ENCODE peak calls at places on chromosomes 2 and 18, in five cellular contexts. F, Z, I, N and Q are unnamed samples.
A peak's percentile ranks its signal among the peaks of the same experiment; 100 is the strongest.

GRCh38 chr2:15942711-15943345 is 2.5 kb downstream of the MYCN start:
- DNase-seq in F (no peak), Z (no peak), I (no peak), N (no peak), Q (no peak)

GRCh38 chr2:219042750-219043149 is 1.4 kb upstream of the CFAP65 start:
- DNase-seq in F (no peak), Z (no peak), I (no peak), N (no peak), Q (no peak)

GRCh38 chr2:238379096-238379810 is 47.5 kb upstream of the ASB1 start:
- DNase-seq in F (no peak), Z (no peak), I (peak; percentile 84), N (no peak), Q (no peak)

GRCh38 chr2:39107156-39107555 is 13.7 kb downstream of the SOS1 start:
- DNase-seq in F (no peak), Z (no peak), I (peak; percentile 19), N (no peak), Q (no peak)

GRCh38 chr2:223771480-223771879 is 65.9 kb downstream of the AP1S3 start:
- DNase-seq in F (no peak), Z (no peak), I (no peak), N (no peak), Q (no peak)

GRCh38 chr2:23327897-23328296 is 57.1 kb upstream of the KLHL29 start:
- DNase-seq in F (no peak), Z (no peak), I (no peak), N (no peak), Q (no peak)

GRCh38 chr2:124261456-124261855 is 236.4 kb downstream of the CNTNAP5 start:
- DNase-seq in F (no peak), Z (no peak), I (no peak), N (no peak), Q (no peak)

GRCh38 chr18:38633333-38633732 is 1067.7 kb upstream of the CELF4 start:
- DNase-seq in F (no peak), Z (no peak), I (no peak), N (no peak), Q (no peak)

GRCh38 chr2:213932-214693 is 49.7 kb downstream of the SH3YL1 start:
- DNase-seq in F (no peak), Z (peak; percentile 86), I (no peak), N (no peak), Q (no peak)

GRCh38 chr2:151918308-151918707 is 90.1 kb upstream of the ARL5A start:
- DNase-seq in F (no peak), Z (no peak), I (no peak), N (no peak), Q (no peak)

GRCh38 chr2:128626758-128627515 is 308.3 kb upstream of the HS6ST1 start:
- DNase-seq in F (no peak), Z (peak; percentile 23), I (no peak), N (no peak), Q (no peak)

GRCh38 chr2:164662066-164662465 is 40.8 kb upstream of the GRB14 start:
- DNase-seq in F (no peak), Z (no peak), I (no peak), N (no peak), Q (no peak)

GRCh38 chr2:180717588-180717987 is 262.8 kb upstream of the UBE2E3 start:
- DNase-seq in F (no peak), Z (no peak), I (no peak), N (no peak), Q (no peak)

GRCh38 chr2:111191877-111192276 is 71.2 kb downstream of the BCL2L11 start:
- DNase-seq in F (no peak), Z (no peak), I (no peak), N (no peak), Q (no peak)

GRCh38 chr18:76374330-76375281 is 120.4 kb downstream of the ZNF516 start:
- DNase-seq in F (no peak), Z (no peak), I (no peak), N (no peak), Q (no peak)

GRCh38 chr2:33435518-33435917 is 40.9 kb upstream of the RASGRP3 start:
- DNase-seq in F (no peak), Z (no peak), I (no peak), N (no peak), Q (no peak)

GRCh38 chr2:46794693-46795317 is 120.8 kb downstream of the MCFD2 start:
- DNase-seq in F (no peak), Z (no peak), I (peak; percentile 84), N (no peak), Q (no peak)

GRCh38 chr2:36277876-36278523 is 77.6 kb upstream of the CRIM1 start:
- DNase-seq in F (no peak), Z (no peak), I (peak; percentile 77), N (no peak), Q (no peak)

GRCh38 chr2:239157766-239158165 is 243.1 kb downstream of the HDAC4 start:
- DNase-seq in F (no peak), Z (peak; percentile 49), I (peak; percentile 44), N (peak; percentile 35), Q (no peak)

GRCh38 chr2:227462463-227462951 is 9.4 kb upstream of the AGFG1 start:
- DNase-seq in F (no peak), Z (no peak), I (no peak), N (no peak), Q (no peak)

GRCh38 chr2:1802469-1803216 is 58.3 kb upstream of the PXDN start:
- DNase-seq in F (no peak), Z (no peak), I (no peak), N (no peak), Q (no peak)

GRCh38 chr18:10252952-10253680 is 201.3 kb upstream of the APCDD1 start:
- DNase-seq in F (no peak), Z (no peak), I (no peak), N (no peak), Q (no peak)

GRCh38 chr2:72533767-72534166 is 292.1 kb downstream of the EXOC6B start:
- DNase-seq in F (peak; percentile 32), Z (no peak), I (peak; percentile 62), N (no peak), Q (peak; percentile 10)

GRCh38 chr2:200593905-200594304 is 8.1 kb downstream of the AOX1 start:
- DNase-seq in F (no peak), Z (no peak), I (no peak), N (no peak), Q (no peak)

GRCh38 chr2:7269244-7269643 is 352.0 kb downstream of the RNF144A start:
- DNase-seq in F (no peak), Z (no peak), I (no peak), N (no peak), Q (no peak)

DNA sequence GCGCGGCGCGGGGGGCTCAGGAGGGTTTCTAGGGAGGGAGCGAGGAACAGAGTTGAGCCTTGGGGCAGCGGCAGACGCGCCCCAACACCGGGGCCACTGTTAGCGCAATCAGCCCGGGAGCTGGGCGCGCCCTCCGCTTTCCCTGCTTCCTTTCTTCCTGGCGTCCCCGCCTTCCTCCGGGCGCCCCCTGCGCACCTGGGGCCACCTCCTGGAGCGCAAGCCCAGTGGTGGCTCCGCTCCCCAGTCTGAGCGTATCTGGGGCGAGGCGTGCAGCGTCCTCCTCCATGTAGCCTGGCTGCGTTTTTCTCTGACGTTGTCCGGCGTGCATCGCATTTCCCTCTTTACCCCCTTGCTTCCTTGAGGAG is 5.2 kb downstream of the PROC start:
- DNase-seq in F (no peak), Z (no peak), I (peak; percentile 64), N (no peak), Q (no peak)
- H3K4me3 ChIP-seq in F (peak overlapping the region; percentile 29), Z (peak overlapping the region; percentile 5), I (peak overlapping the region; percentile 50), N (peak overlapping the region; percentile 64), Q (peak overlapping the region; percentile 45)

GRCh38 chr18:79396431-79397287 is 929 bp downstream of the NFATC1 start:
- DNase-seq in F (peak; percentile 30), Z (peak; percentile 60), I (peak; percentile 21), N (no peak), Q (no peak)

GRCh38 chr18:79394438-79395307 is 1.1 kb upstream of the NFATC1 start:
- DNase-seq in F (peak; percentile 23), Z (peak; percentile 56), I (no peak), N (no peak), Q (no peak)

GRCh38 chr18:79397288-79397829 is 1.6 kb downstream of the NFATC1 start:
- DNase-seq in F (no peak), Z (peak; percentile 34), I (no peak), N (no peak), Q (no peak)

GRCh38 chr18:79395308-79395640 is 456 bp upstream of the NFATC1 start:
- DNase-seq in F (no peak), Z (no peak), I (no peak), N (no peak), Q (no peak)

DNA sequence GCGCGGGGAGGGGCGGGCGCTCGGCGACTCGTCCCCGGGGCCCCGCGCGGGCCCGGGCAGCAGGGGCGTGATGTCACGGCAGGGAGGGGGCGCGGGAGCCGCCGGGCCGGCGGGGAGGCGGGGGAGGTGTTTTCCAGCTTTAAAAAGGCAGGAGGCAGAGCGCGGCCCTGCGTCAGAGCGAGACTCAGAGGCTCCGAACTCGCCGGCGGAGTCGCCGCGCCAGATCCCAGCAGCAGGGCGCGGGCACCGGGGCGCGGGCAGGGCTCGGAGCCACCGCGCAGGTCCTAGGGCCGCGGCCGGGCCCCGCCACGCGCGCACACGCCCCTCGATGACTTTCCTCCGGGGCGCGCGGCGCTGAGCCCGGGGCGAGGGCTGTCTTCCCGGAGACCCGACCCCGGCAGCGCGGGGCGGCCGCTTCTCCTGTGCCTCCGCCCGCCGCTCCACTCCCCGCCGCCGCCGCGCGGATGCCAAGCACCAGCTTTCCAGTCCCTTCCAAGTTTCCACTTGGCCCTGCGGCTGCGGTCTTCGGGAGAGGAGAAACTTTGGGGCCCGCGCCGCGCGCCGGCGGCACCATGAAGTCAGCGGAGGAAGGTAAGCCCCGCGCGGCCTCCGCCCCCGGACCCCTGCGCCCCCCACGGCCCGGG is at the start of gene NFATC1:
- DNase-seq in F (peak; percentile 42), Z (peak; percentile 60), I (peak; percentile 36), N (peak; percentile 31), Q (peak; percentile 22)
- H3K4me3 ChIP-seq in F (peak within 1 kb of the TSS; percentile 44), Z (peak within 1 kb of the TSS; percentile 39), I (peak within 1 kb of the TSS; percentile 28), N (peak within 1 kb of the TSS; percentile 52), Q (peak within 1 kb of the TSS; percentile 45)

GRCh38 chr2:104702026-104702425 is 151.9 kb upstream of the POU3F3 start:
- DNase-seq in F (no peak), Z (no peak), I (no peak), N (no peak), Q (no peak)
- H3K4me3 ChIP-seq in F (no peak overlapping the region), Z (no peak overlapping the region), I (no peak overlapping the region), N (no peak overlapping the region), Q (no peak overlapping the region)

GRCh38 chr2:48282281-48282680 is 247.7 kb upstream of the STON1 start:
- DNase-seq in F (no peak), Z (no peak), I (no peak), N (no peak), Q (no peak)

GRCh38 chr2:48277153-48277552 is 252.8 kb upstream of the STON1 start:
- DNase-seq in F (no peak), Z (no peak), I (no peak), N (no peak), Q (no peak)

GRCh38 chr2:48283870-48284269 is 246.1 kb upstream of the STON1 start:
- DNase-seq in F (no peak), Z (no peak), I (no peak), N (no peak), Q (no peak)

GRCh38 chr2:48278590-48278989 is 251.4 kb upstream of the STON1 start:
- DNase-seq in F (no peak), Z (no peak), I (peak; percentile 50), N (no peak), Q (no peak)

DNA sequence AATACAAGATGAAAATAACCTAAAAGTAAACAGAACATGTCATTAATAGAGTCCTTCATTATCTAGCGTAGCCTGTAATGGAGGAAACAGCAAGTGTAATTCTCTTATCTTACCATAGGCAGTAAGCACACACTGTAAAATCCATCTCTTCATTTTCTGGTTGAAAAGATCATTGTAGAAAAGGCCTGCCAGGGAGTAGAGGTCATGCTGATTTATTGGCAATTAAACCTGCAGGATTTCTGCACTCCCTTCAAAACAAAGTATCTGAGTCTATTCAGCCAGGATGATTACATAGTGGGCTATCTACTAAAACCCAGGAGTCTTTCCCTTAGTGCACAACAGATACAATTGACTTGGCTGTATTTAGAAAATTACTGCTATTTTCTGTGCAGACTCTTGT is 250.6 kb upstream of the STON1 start:
- DNase-seq in F (no peak), Z (no peak), I (no peak), N (no peak), Q (no peak)
- H3K4me3 ChIP-seq in F (no peak overlapping the region), Z (no peak overlapping the region), I (no peak overlapping the region), N (no peak overlapping the region), Q (no peak overlapping the region)